ENCODE peak calls at places on chromosomes 6 and 20, in nine cellular contexts. One of them, this sample, is unnamed. For H3K27me3, the result is how much of the 10 kb centered on the place peaks cover.

GRCh38 chr6:124682751-124683150 is 279.5 kb upstream of the RNF217 start:
- DNase-seq in hepatocyte: no peak
- DNase-seq in fibroblast of lung: no peak
- DNase-seq in AG04450: no peak
- DNase-seq in heart left ventricle: no peak
- DNase-seq in CD8-positive, alpha-beta memory T cell: no peak
- DNase-seq in Peyer's patch: no peak
- DNase-seq in effector memory CD4-positive, alpha-beta T cell: no peak
- DNase-seq in uterus: no peak
- DNase-seq in this sample: no peak

GRCh38 chr6:101803146-101803545 is 409.6 kb downstream of the GRIK2 start:
- DNase-seq in effector memory CD4-positive, alpha-beta T cell: no peak
- DNase-seq in Peyer's patch: no peak
- DNase-seq in heart left ventricle: no peak
- DNase-seq in hepatocyte: no peak
- DNase-seq in AG04450: no peak
- DNase-seq in CD8-positive, alpha-beta memory T cell: no peak
- DNase-seq in uterus: no peak
- DNase-seq in fibroblast of lung: peak
- DNase-seq in this sample: no peak

GRCh38 chr6:3252369-3252768 is 6.4 kb upstream of the PSMG4 start:
- DNase-seq in hepatocyte: no peak
- DNase-seq in fibroblast of lung: no peak
- DNase-seq in AG04450: no peak
- DNase-seq in Peyer's patch: no peak
- DNase-seq in CD8-positive, alpha-beta memory T cell: no peak
- DNase-seq in uterus: no peak
- DNase-seq in heart left ventricle: peak
- DNase-seq in effector memory CD4-positive, alpha-beta T cell: no peak
- DNase-seq in this sample: no peak

GRCh38 chr6:169960003-169960344 is 208.6 kb downstream of the ERMARD start:
- DNase-seq in heart left ventricle: no peak
- DNase-seq in uterus: no peak
- DNase-seq in hepatocyte: no peak
- DNase-seq in CD8-positive, alpha-beta memory T cell: no peak
- DNase-seq in fibroblast of lung: no peak
- DNase-seq in effector memory CD4-positive, alpha-beta T cell: no peak
- DNase-seq in AG04450: no peak
- DNase-seq in Peyer's patch: no peak
- DNase-seq in this sample: peak

GRCh38 chr6:150866147-150867073 is 908 bp downstream of the MTHFD1L start:
- DNase-seq in fibroblast of lung: peak
- DNase-seq in uterus: peak
- DNase-seq in hepatocyte: peak
- DNase-seq in heart left ventricle: peak
- DNase-seq in CD8-positive, alpha-beta memory T cell: peak
- DNase-seq in Peyer's patch: peak
- DNase-seq in effector memory CD4-positive, alpha-beta T cell: peak
- DNase-seq in AG04450: peak
- DNase-seq in this sample: peak

GRCh38 chr6:6915813-6916547 is 191.8 kb upstream of the RREB1 start:
- DNase-seq in hepatocyte: peak
- DNase-seq in heart left ventricle: no peak
- DNase-seq in Peyer's patch: no peak
- DNase-seq in AG04450: no peak
- DNase-seq in effector memory CD4-positive, alpha-beta T cell: no peak
- DNase-seq in CD8-positive, alpha-beta memory T cell: no peak
- DNase-seq in uterus: peak
- DNase-seq in fibroblast of lung: peak
- DNase-seq in this sample: peak

GRCh38 chr6:98980814-98981213 is 33.1 kb upstream of the FBXL4 start:
- DNase-seq in CD8-positive, alpha-beta memory T cell: no peak
- DNase-seq in fibroblast of lung: no peak
- DNase-seq in effector memory CD4-positive, alpha-beta T cell: no peak
- DNase-seq in heart left ventricle: no peak
- DNase-seq in uterus: no peak
- DNase-seq in hepatocyte: no peak
- DNase-seq in Peyer's patch: no peak
- DNase-seq in AG04450: no peak
- DNase-seq in this sample: no peak

GRCh38 chr6:82013561-82014275 is 233.8 kb downstream of the IBTK start:
- DNase-seq in hepatocyte: no peak
- DNase-seq in effector memory CD4-positive, alpha-beta T cell: no peak
- DNase-seq in AG04450: no peak
- DNase-seq in CD8-positive, alpha-beta memory T cell: no peak
- DNase-seq in uterus: peak
- DNase-seq in heart left ventricle: no peak
- DNase-seq in Peyer's patch: no peak
- DNase-seq in fibroblast of lung: peak
- DNase-seq in this sample: no peak

GRCh38 chr20:8331740-8332412 is 199.8 kb downstream of the PLCB1 start:
- DNase-seq in Peyer's patch: no peak
- DNase-seq in CD8-positive, alpha-beta memory T cell: no peak
- DNase-seq in fibroblast of lung: peak
- DNase-seq in effector memory CD4-positive, alpha-beta T cell: no peak
- DNase-seq in AG04450: peak
- DNase-seq in uterus: peak
- DNase-seq in heart left ventricle: peak
- DNase-seq in hepatocyte: no peak
- DNase-seq in this sample: no peak

DNA sequence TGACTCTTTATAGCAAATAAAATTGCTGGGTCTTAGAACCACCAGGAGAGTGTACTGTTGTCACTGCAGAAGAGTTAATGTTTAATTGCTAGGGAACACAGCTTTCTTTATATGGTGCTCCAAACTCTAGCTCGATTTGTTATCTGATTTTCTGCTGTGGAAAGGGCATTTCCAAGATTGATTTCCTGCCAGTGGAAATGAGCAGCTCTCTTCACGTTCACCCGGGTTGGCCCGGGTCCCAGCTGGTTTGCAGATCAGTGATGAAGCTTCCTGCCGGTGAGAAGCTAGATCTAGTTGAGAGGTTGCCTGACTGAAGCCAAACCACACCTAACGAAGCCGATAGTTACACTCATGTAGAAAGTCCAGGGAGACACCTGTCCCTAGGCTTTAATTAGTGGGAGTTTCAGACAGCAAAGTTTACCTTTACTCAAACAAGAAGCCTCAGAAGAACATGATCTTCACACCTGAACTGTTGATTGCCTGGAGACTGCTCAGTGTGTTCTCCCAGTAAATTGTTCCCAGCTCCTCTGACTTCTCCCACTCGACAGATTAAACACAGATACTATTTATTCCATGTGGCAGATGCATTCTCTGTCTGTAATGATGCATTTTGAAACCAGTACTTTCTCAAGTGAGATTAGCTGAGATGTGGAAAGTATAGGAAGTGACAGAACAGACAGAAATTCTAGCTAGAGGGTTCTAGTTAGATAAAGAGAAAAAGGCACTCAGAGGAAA is 27.8 kb downstream of the PAQR8 start:
- DNase-seq in CD8-positive, alpha-beta memory T cell: peak
- DNase-seq in heart left ventricle: peak
- DNase-seq in AG04450: no peak
- DNase-seq in effector memory CD4-positive, alpha-beta T cell: peak
- DNase-seq in hepatocyte: peak
- DNase-seq in fibroblast of lung: peak
- DNase-seq in Peyer's patch: peak
- DNase-seq in uterus: peak
- DNase-seq in this sample: peak
- H3K27ac ChIP-seq in CD8-positive, alpha-beta memory T cell: peak
- H3K27ac ChIP-seq in heart left ventricle: no peak
- H3K27ac ChIP-seq in AG04450: no peak
- H3K27ac ChIP-seq in effector memory CD4-positive, alpha-beta T cell: peak
- H3K27ac ChIP-seq in hepatocyte: peak
- H3K27ac ChIP-seq in fibroblast of lung: no peak
- H3K27ac ChIP-seq in Peyer's patch: peak
- H3K27ac ChIP-seq in uterus: peak
- H3K27ac ChIP-seq in this sample: peak

DNA sequence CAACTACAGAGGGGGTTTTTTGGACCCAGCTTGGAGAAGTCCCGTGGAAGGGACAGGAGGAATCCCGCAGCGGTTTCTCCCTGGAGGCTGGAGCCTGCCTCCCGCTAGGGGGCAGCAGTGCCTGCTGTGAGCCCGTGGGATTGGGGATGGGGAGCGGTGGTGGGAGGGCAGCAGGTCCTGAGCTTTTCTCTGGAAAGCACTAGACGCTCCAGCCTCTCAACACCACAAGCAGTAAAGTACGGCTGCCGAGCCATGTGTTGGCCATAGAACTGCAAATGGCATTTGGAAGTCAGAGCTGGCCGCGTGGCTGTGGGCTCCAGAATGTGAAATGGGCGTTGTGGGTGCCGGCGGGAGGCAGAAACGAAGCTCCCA is 47.8 kb downstream of the GMPR start:
- DNase-seq in uterus: peak
- DNase-seq in Peyer's patch: no peak
- DNase-seq in hepatocyte: peak
- DNase-seq in heart left ventricle: no peak
- DNase-seq in AG04450: no peak
- DNase-seq in effector memory CD4-positive, alpha-beta T cell: peak
- DNase-seq in fibroblast of lung: peak
- DNase-seq in CD8-positive, alpha-beta memory T cell: no peak
- DNase-seq in this sample: no peak
- H3K4me3 ChIP-seq in uterus: no peak
- H3K4me3 ChIP-seq in Peyer's patch: no peak
- H3K4me3 ChIP-seq in hepatocyte: no peak
- H3K4me3 ChIP-seq in heart left ventricle: no peak
- H3K4me3 ChIP-seq in AG04450: no peak
- H3K4me3 ChIP-seq in effector memory CD4-positive, alpha-beta T cell: no peak
- H3K4me3 ChIP-seq in fibroblast of lung: no peak
- H3K4me3 ChIP-seq in CD8-positive, alpha-beta memory T cell: no peak
- H3K4me3 ChIP-seq in this sample: no peak

GRCh38 chr6:28008053-28008452 is 51.0 kb downstream of the OR2B6 start:
- DNase-seq in hepatocyte: no peak
- DNase-seq in CD8-positive, alpha-beta memory T cell: no peak
- DNase-seq in Peyer's patch: no peak
- DNase-seq in heart left ventricle: no peak
- DNase-seq in AG04450: no peak
- DNase-seq in uterus: no peak
- DNase-seq in effector memory CD4-positive, alpha-beta T cell: no peak
- DNase-seq in fibroblast of lung: no peak
- DNase-seq in this sample: no peak
- H3K27me3 ChIP-seq in hepatocyte: under half
- H3K27me3 ChIP-seq in CD8-positive, alpha-beta memory T cell: under half
- H3K27me3 ChIP-seq in Peyer's patch: under half
- H3K27me3 ChIP-seq in heart left ventricle: under half
- H3K27me3 ChIP-seq in AG04450: under half
- H3K27me3 ChIP-seq in uterus: under half
- H3K27me3 ChIP-seq in effector memory CD4-positive, alpha-beta T cell: under half
- H3K27me3 ChIP-seq in fibroblast of lung: under half
- H3K27me3 ChIP-seq in this sample: under half

DNA sequence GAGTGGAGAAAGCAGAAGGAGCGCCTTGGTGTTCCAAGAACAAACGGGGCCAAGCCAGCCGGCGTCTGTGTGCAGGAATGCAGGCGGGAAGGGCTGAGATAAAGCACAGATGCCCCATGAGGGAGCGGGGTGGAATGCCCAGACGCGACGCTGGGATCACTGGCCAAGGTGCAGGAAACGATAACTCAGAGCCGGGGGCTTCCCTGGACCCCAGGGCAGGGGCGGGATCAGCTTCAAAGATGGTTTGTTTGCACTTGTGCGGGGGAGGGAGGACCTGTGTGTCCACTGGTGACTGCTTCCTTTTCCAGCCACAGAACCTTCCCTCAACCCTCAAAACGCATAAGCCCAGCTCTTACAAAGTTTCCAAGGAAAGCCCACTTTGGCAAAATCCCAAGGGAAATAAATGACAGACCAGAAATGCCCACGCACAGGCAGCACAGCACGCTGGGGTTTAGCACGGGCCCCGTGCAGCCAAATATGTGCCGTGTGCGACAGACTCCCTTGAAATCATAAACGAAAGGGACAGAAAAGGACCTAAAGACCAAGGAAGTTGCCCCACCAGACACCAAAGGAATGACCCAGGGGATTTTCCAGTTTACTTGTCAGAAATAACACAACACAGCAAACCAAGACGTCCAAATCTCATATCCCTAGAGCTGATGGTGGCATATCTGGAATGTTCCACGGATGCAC is 113.9 kb downstream of the NFATC2 start:
- DNase-seq in uterus: peak
- DNase-seq in Peyer's patch: no peak
- DNase-seq in AG04450: no peak
- DNase-seq in CD8-positive, alpha-beta memory T cell: no peak
- DNase-seq in heart left ventricle: peak
- DNase-seq in fibroblast of lung: peak
- DNase-seq in effector memory CD4-positive, alpha-beta T cell: no peak
- DNase-seq in hepatocyte: peak
- DNase-seq in this sample: no peak
- H3K27ac ChIP-seq in uterus: peak
- H3K27ac ChIP-seq in Peyer's patch: no peak
- H3K27ac ChIP-seq in AG04450: no peak
- H3K27ac ChIP-seq in CD8-positive, alpha-beta memory T cell: no peak
- H3K27ac ChIP-seq in heart left ventricle: no peak
- H3K27ac ChIP-seq in fibroblast of lung: no peak
- H3K27ac ChIP-seq in effector memory CD4-positive, alpha-beta T cell: no peak
- H3K27ac ChIP-seq in hepatocyte: peak
- H3K27ac ChIP-seq in this sample: no peak

DNA sequence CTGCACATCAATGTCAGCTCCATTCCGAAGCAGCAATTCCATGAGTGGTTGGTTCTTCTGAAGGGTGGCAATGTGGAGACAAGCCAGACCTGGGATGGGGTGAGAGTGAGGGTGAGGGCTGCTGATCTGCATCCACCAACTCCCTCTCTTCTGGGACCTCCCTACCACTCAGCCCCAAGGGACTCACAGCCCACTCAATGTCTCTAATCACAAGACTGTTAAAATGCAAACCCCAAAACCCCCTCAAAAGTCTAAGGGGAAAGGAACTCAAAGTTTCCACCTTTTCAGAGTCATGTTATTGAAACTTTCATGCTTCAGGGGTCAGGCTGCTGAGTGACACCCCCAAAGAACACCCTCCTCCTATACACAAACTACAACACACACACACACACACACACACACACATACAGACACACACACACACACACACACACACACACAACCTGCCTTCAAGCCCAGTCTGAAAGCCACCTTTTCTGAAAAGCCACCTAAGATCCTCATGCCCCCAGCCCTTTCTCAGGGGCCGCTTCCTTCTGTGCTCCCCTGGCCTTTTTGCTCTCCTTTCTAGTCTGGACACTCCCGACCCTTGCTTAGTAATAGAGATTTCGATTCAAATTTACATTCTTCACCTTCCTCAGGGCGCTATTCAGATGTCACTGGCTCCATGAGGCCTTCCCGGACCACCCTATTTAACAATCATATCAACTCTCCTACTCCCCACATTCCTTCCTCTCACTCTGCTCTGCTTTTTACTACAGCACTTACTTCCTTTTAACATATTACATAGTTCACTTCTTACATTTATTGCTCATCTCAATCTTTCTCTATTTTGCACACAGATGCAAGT is 3.3 kb upstream of the SLC35B2 start:
- DNase-seq in fibroblast of lung: no peak
- DNase-seq in AG04450: no peak
- DNase-seq in hepatocyte: no peak
- DNase-seq in effector memory CD4-positive, alpha-beta T cell: no peak
- DNase-seq in uterus: no peak
- DNase-seq in Peyer's patch: no peak
- DNase-seq in CD8-positive, alpha-beta memory T cell: no peak
- DNase-seq in heart left ventricle: no peak
- DNase-seq in this sample: no peak
- H3K4me3 ChIP-seq in fibroblast of lung: no peak
- H3K4me3 ChIP-seq in AG04450: no peak
- H3K4me3 ChIP-seq in hepatocyte: no peak
- H3K4me3 ChIP-seq in effector memory CD4-positive, alpha-beta T cell: no peak
- H3K4me3 ChIP-seq in uterus: no peak
- H3K4me3 ChIP-seq in Peyer's patch: no peak
- H3K4me3 ChIP-seq in CD8-positive, alpha-beta memory T cell: no peak
- H3K4me3 ChIP-seq in heart left ventricle: no peak
- H3K4me3 ChIP-seq in this sample: no peak

GRCh38 chr20:47011984-47012383 is 117.3 kb downstream of the EYA2 start:
- DNase-seq in Peyer's patch: no peak
- DNase-seq in heart left ventricle: no peak
- DNase-seq in AG04450: no peak
- DNase-seq in uterus: no peak
- DNase-seq in fibroblast of lung: no peak
- DNase-seq in CD8-positive, alpha-beta memory T cell: no peak
- DNase-seq in effector memory CD4-positive, alpha-beta T cell: no peak
- DNase-seq in hepatocyte: no peak
- DNase-seq in this sample: no peak
- H3K27me3 ChIP-seq in Peyer's patch: under half
- H3K27me3 ChIP-seq in heart left ventricle: under half
- H3K27me3 ChIP-seq in AG04450: under half
- H3K27me3 ChIP-seq in uterus: under half
- H3K27me3 ChIP-seq in fibroblast of lung: under half
- H3K27me3 ChIP-seq in CD8-positive, alpha-beta memory T cell: under half
- H3K27me3 ChIP-seq in effector memory CD4-positive, alpha-beta T cell: under half
- H3K27me3 ChIP-seq in hepatocyte: under half
- H3K27me3 ChIP-seq in this sample: under half